ENCODE peak calls at places on chromosomes 4 and X, in four cellular contexts. X is H9, R is GM23248, J is GM23338. U is an unnamed sample.

GRCh38 chr4:184699941-184700340 is 34.0 kb downstream of the CENPU start:
- DNase-seq in X (no peak), R (peak; percentile 14), J (no peak), U (no peak)

GRCh38 chrX:111467896-111468295 is 43.5 kb upstream of the SERTM2 start:
- DNase-seq in X (no peak), R (no peak), J (no peak), U (no peak)

GRCh38 chr4:15963568-15963967 is 593 bp upstream of the FGFBP2 start:
- DNase-seq in X (no peak), R (no peak), J (no peak), U (peak; percentile 70)

GRCh38 chr4:41640905-41641304 is 102.9 kb downstream of the LIMCH1 start:
- DNase-seq in X (no peak), R (no peak), J (no peak), U (no peak)

GRCh38 chr4:53686521-53686920 is 95.2 kb upstream of the LNX1 start:
- DNase-seq in X (no peak), R (peak; percentile 49), J (no peak), U (no peak)

GRCh38 chr4:173500841-173501591 is 29.0 kb downstream of the HAND2 start:
- DNase-seq in X (no peak), R (no peak), J (peak; percentile 68), U (no peak)

GRCh38 chrX:39729834-39730670 is 367.7 kb downstream of the BCOR start:
- DNase-seq in X (peak; percentile 75), R (peak; percentile 27), J (peak; percentile 37), U (no peak)

GRCh38 chrX:69038188-69038587 is 127.1 kb downstream of the PJA1 start:
- DNase-seq in X (peak; percentile 6), R (no peak), J (no peak), U (no peak)

GRCh38 chrX:138875472-138875871 is 164.0 kb upstream of the FGF13 start:
- DNase-seq in X (no peak), R (peak; percentile 4), J (no peak), U (no peak)

GRCh38 chr4:70722199-70722791 is 531 bp downstream of the RUFY3 start:
- DNase-seq in X (no peak), R (peak; percentile 69), J (no peak), U (peak; percentile 38)

GRCh38 chrX:118802857-118803256 is 20.8 kb upstream of the ZCCHC12 start:
- DNase-seq in X (no peak), R (peak; percentile 17), J (no peak), U (no peak)

GRCh38 chrX:149495573-149496071 is 9.5 kb downstream of the IDS start:
- DNase-seq in X (no peak), R (peak; percentile 89), J (no peak), U (no peak)

GRCh38 chr4:8683462-8683861 is 90.9 kb downstream of the CPZ start:
- DNase-seq in X (no peak), R (no peak), J (no peak), U (no peak)

GRCh38 chr4:146472404-146472803 is 49.3 kb downstream of the SLC10A7 start:
- DNase-seq in X (peak; percentile 75), R (no peak), J (peak; percentile 67), U (no peak)

GRCh38 chrX:41313419-41313818 is 20.5 kb upstream of the DDX3X start:
- DNase-seq in X (no peak), R (peak; percentile 83), J (no peak), U (no peak)

GRCh38 chr4:165580379-165580905 is 201.6 kb downstream of the CPE start:
- DNase-seq in X (no peak), R (peak; percentile 61), J (no peak), U (no peak)

GRCh38 chrX:154121207-154121606 is 22.8 kb upstream of the OPN1LW start:
- DNase-seq in X (no peak), R (no peak), J (no peak), U (no peak)

GRCh38 chr4:7995866-7996265 is 56.2 kb upstream of the AFAP1 start:
- DNase-seq in X (no peak), R (no peak), J (no peak), U (no peak)

GRCh38 chr4:11415409-11416070 is 13.2 kb downstream of the HS3ST1 start:
- DNase-seq in X (no peak), R (no peak), J (no peak), U (no peak)

GRCh38 chr4:73250642-73251041 is 8.0 kb downstream of the ANKRD17 start:
- DNase-seq in X (no peak), R (no peak), J (no peak), U (no peak)

GRCh38 chrX:65894138-65894537 is 145.7 kb downstream of the VSIG4 start:
- DNase-seq in X (no peak), R (no peak), J (no peak), U (peak; percentile 1)

GRCh38 chrX:133151320-133151719 is 54.4 kb upstream of the USP26 start:
- DNase-seq in X (no peak), R (peak; percentile 14), J (no peak), U (no peak)

GRCh38 chr4:5267418-5267817 is 216.1 kb downstream of the STK32B start:
- DNase-seq in X (no peak), R (peak; percentile 65), J (no peak), U (no peak)

GRCh38 chrX:120690344-120690743 is 60.5 kb upstream of the C1GALT1C1 start:
- DNase-seq in X (no peak), R (peak; percentile 39), J (no peak), U (no peak)

GRCh38 chr4:97770222-97770621 is 373.1 kb downstream of the STPG2 start:
- DNase-seq in X (no peak), R (no peak), J (no peak), U (no peak)

GRCh38 chr4:150573534-150573933 is 8.4 kb upstream of the MAB21L2 start:
- DNase-seq in X (no peak), R (peak; percentile 55), J (no peak), U (no peak)

GRCh38 chr4:15336410-15337184 is 91.2 kb upstream of the C1QTNF7 start:
- DNase-seq in X (peak; percentile 42), R (peak; percentile 69), J (peak; percentile 12), U (no peak)

GRCh38 chrX:119004920-119005524 is 30.6 kb downstream of the LONRF3 start:
- DNase-seq in X (peak; percentile 70), R (peak; percentile 56), J (peak; percentile 53), U (peak; percentile 25)

GRCh38 chr4:150343796-150344195 is 238.2 kb upstream of the MAB21L2 start:
- DNase-seq in X (no peak), R (no peak), J (no peak), U (no peak)

GRCh38 chr4:133148690-133149363 is at the start of gene PCDH10:
- DNase-seq in X (peak; percentile 97), R (peak; percentile 91), J (peak; percentile 96), U (no peak)

GRCh38 chr4:69689530-69690111 is 36.6 kb upstream of the UGT2A1 start:
- DNase-seq in X (no peak), R (peak; percentile 57), J (peak; percentile 39), U (no peak)

GRCh38 chr4:41455215-41455614 is 82.7 kb upstream of the LIMCH1 start:
- DNase-seq in X (peak; percentile 43), R (no peak), J (peak; percentile 39), U (no peak)

GRCh38 chrX:130626521-130626920 is 224.7 kb downstream of the RBMX2 start:
- DNase-seq in X (no peak), R (peak; percentile 62), J (peak; percentile 25), U (no peak)

GRCh38 chrX:130625381-130625780 is 223.6 kb downstream of the RBMX2 start:
- DNase-seq in X (no peak), R (no peak), J (no peak), U (no peak)

GRCh38 chrX:130628522-130628921 is 226.7 kb downstream of the RBMX2 start:
- DNase-seq in X (no peak), R (no peak), J (peak; percentile 37), U (no peak)

DNA sequence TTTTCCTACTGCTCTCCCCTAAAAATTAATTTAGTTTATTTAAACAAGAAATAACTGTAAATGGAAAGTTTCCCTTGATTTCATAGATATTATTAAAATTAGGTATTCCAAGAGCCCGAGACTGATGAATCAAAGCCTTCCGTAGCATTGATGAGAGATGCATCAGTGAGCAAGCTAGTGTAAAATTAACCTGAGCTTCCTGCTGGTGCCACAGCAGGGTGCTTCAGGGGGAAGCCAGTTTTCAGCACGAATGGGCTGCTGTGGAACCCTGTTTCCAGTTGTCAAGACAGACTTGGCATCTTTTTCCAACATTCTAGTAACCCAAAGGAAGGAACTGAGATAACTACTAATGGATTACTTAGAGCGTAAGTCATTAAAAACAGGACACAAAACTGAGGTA is 221.7 kb downstream of the RBMX2 start:
- DNase-seq in X (no peak), R (no peak), J (no peak), U (no peak)
- H3K27me3 ChIP-seq in X (no peaks in the 10 kb centered on the region), R (no peaks in the 10 kb centered on the region), J (no peaks in the 10 kb centered on the region), U (no peaks in the 10 kb centered on the region)

DNA sequence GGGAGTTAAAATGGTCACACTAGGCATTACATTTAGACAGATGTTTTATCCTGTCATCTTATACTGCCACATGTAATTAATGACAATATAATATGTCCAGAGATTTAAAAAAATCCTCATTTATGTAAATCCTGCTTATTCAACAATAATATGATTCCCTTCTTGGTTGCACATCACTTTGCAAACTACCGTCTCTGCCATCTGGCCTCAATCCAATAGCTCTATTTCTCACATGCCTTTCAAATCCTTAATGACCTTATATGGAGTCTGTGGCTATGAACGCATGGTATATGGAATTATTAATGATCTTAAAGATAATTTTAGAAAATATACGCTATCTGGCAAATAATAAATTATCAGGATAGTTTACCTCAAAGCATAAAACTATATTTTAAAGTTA is 144.5 kb downstream of the NPNT start:
- DNase-seq in X (no peak), R (no peak), J (no peak), U (no peak)
- H3K4me1 ChIP-seq in X (peaks cover 2% of the 10 kb centered on the region), R (peaks cover 9% of the 10 kb centered on the region), J (no peaks in the 10 kb centered on the region), U (no peaks in the 10 kb centered on the region)

GRCh38 chrX:97006167-97006566 is 122.5 kb downstream of the RPA4 start:
- DNase-seq in X (no peak), R (no peak), J (no peak), U (no peak)
- H3K27me3 ChIP-seq in X (no peaks in the 10 kb centered on the region), R (no peaks in the 10 kb centered on the region), J (no peaks in the 10 kb centered on the region), U (no peaks in the 10 kb centered on the region)

GRCh38 chr4:153426207-153426886 is 39.8 kb upstream of the TMEM131L start:
- DNase-seq in X (no peak), R (no peak), J (no peak), U (no peak)
- H3K4me1 ChIP-seq in X (no peaks in the 10 kb centered on the region), R (peaks cover 12% of the 10 kb centered on the region), J (no peaks in the 10 kb centered on the region), U (peaks cover 51% of the 10 kb centered on the region)

GRCh38 chr4:84878090-84878489 is 88.4 kb downstream of the WDFY3 start:
- DNase-seq in X (no peak), R (peak; percentile 90), J (no peak), U (no peak)
- H3K27me3 ChIP-seq in X (no peaks in the 10 kb centered on the region), R (no peaks in the 10 kb centered on the region), J (no peaks in the 10 kb centered on the region), U (no peaks in the 10 kb centered on the region)

DNA sequence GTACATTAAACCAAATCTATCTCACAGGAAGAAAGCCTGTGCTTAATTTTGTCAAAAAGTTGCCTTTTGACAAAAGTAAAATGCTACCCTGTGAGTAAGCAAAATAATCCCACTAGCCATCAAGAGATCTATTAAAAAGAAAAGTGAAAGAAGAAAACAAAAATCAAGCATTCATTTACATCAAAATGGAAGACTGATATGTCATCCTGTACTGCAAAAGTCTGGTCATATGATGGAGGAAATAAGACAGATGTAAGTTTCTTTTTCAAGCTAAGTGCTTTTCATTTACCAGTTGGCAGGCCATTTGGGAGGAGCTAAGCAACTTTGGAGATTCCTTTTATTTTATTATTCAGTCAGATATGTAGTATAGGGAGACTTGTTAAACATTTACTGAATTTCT is 387.4 kb downstream of the SPOCK3 start:
- DNase-seq in X (no peak), R (no peak), J (no peak), U (no peak)
- H3K4me1 ChIP-seq in X (no peaks in the 10 kb centered on the region), R (no peaks in the 10 kb centered on the region), J (no peaks in the 10 kb centered on the region), U (no peaks in the 10 kb centered on the region)